ENCODE peak calls at places on chromosomes 16 and 17, in seven cellular contexts. A, T, I, F, M, H and O are unnamed samples.

GRCh38 chr16:79599837-79600635 is 501 bp downstream of the MAF start:
- DNase-seq in A (no peak), T (no peak), I (peak), F (no peak), M (no peak), H (no peak), O (peak)

GRCh38 chr17:16178836-16179235 is 36.5 kb downstream of the NCOR1 start:
- DNase-seq in A (no peak), T (no peak), I (no peak), F (no peak), M (no peak), H (no peak), O (no peak)

GRCh38 chr16:28549301-28549899 is 4.3 kb upstream of the SGF29 start:
- DNase-seq in A (no peak), T (peak), I (peak), F (peak), M (no peak), H (peak), O (no peak)

GRCh38 chr17:1329745-1330343 is 50.4 kb downstream of the TRARG1 start:
- DNase-seq in A (no peak), T (no peak), I (no peak), F (no peak), M (no peak), H (no peak), O (no peak)

GRCh38 chr16:85845276-85845675 is 45.8 kb downstream of the COX4I1 start:
- DNase-seq in A (no peak), T (no peak), I (no peak), F (no peak), M (no peak), H (no peak), O (no peak)

GRCh38 chr16:54928016-54928356 is 2.7 kb upstream of the IRX5 start:
- DNase-seq in A (no peak), T (peak), I (no peak), F (no peak), M (no peak), H (no peak), O (no peak)

GRCh38 chr17:27529230-27529796 is 73.1 kb downstream of the KSR1 start:
- DNase-seq in A (no peak), T (peak), I (peak), F (no peak), M (no peak), H (no peak), O (no peak)

GRCh38 chr16:67150833-67151396 is at the start of gene B3GNT9:
- DNase-seq in A (no peak), T (peak), I (peak), F (no peak), M (no peak), H (peak), O (no peak)

GRCh38 chr17:63189930-63190329 is 223.9 kb downstream of the TANC2 start:
- DNase-seq in A (no peak), T (no peak), I (no peak), F (no peak), M (no peak), H (no peak), O (no peak)

GRCh38 chr17:42457107-42457787 is 1.4 kb upstream of the ATP6V0A1 start:
- DNase-seq in A (peak), T (peak), I (no peak), F (no peak), M (no peak), H (no peak), O (no peak)

GRCh38 chr17:42460371-42460770 is 1.7 kb downstream of the ATP6V0A1 start:
- DNase-seq in A (no peak), T (no peak), I (no peak), F (no peak), M (no peak), H (no peak), O (no peak)

GRCh38 chr17:42459983-42460300 is 1.3 kb downstream of the ATP6V0A1 start:
- DNase-seq in A (no peak), T (peak), I (peak), F (no peak), M (no peak), H (no peak), O (peak)

GRCh38 chr17:42458497-42459255 is at the start of gene ATP6V0A1:
- DNase-seq in A (peak), T (peak), I (peak), F (peak), M (peak), H (peak), O (peak)

DNA sequence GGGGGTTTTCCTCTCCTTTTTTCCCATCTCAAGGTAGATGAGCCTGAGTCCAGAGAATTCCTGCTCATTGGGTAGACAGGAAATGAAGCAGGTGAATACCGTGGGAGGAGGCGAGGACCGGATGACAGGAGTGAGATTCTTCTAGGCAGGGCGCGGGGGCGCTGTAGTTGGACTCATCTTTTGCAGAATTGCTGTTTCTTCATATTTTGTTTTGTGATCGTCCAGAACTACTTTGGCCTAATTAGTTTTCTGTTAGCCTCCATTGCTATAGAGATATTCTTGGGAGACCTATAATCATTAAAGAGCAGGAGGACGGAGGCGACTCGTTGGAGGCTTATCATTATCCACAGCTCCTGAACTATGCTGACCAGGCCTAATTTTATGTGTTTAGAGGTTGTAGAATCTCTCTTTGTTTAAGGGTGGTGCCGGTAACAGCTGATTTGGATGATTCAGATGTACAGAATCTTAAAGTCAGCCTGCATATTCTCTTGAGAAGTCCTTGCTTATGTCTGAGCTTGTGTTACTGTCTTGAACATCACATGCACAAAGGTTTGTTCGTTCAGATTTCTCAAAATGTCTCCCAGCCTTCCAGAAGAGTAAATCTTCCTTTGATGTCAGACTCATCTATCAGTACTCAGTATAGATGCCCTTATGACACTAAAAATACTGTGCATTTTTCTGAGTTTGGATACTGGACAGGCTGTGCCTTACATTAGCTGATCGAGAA is 741 bp downstream of the ATP6V0A1 start:
- DNase-seq in A (no peak), T (peak), I (peak), F (no peak), M (no peak), H (peak), O (peak)
- TF ChIP-seq JUND in A (no peak), T (no peak), I (no peak), F (no peak), M (no peak), H (no peak), O (no peak)

GRCh38 chr16:26510924-26511323 is 555.8 kb upstream of the C16orf82 start:
- DNase-seq in A (no peak), T (no peak), I (no peak), F (no peak), M (no peak), H (no peak), O (no peak)
- TF ChIP-seq JUND in A (no peak), T (no peak), I (no peak), F (no peak), M (no peak), H (no peak), O (no peak)

GRCh38 chr16:3654249-3654991 is at the start of gene DNASE1:
- DNase-seq in A (peak), T (peak), I (peak), F (peak), M (peak), H (peak), O (peak)
- TF ChIP-seq JUND in A (no peak), T (peak), I (no peak), F (no peak), M (no peak), H (no peak), O (no peak)

DNA sequence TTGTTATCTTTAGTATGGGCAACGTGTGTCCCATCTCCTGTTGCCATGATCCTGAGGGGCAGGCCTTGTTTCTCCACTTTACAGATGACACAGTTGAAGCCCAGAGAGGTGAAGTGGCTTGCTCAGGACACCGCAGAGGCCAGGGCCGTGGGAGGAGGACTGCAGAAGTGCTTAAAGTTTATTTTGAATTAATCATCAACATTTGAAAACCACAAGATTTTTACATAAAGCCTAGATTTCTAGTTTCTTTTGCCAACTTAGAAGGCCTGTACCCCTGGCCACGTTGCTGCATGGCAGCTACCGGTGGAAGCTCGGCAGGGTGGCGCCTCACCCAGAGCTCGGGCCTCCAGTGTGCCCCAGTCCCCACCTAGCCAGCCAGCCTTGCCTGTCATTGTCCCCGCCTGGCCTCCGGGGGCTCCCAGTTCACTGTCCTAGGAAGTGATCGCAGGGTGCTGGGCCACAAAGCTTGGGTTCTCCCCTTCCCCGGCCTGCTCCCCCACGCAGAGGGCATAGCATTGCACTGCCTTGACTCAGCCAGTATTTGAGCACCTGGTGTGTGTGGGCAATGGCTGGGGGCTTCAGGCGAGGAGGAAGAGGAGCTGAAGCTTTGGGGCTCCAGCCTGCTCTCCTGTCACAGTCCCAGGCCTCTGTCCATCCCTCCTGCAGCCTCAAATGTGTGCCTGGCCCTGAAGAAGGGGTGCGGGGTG is 14.8 kb upstream of the ADCY7 start:
- DNase-seq in A (no peak), T (no peak), I (no peak), F (no peak), M (no peak), H (no peak), O (no peak)
- TF ChIP-seq JUND in A (no peak), T (no peak), I (no peak), F (no peak), M (no peak), H (no peak), O (no peak)

GRCh38 chr16:52914428-52914827 is 138.3 kb downstream of the CHD9NB start:
- DNase-seq in A (no peak), T (no peak), I (no peak), F (no peak), M (no peak), H (no peak), O (no peak)
- TF ChIP-seq JUND in A (no peak), T (no peak), I (no peak), F (no peak), M (no peak), H (no peak), O (no peak)

GRCh38 chr16:88370365-88370764 is 12.4 kb upstream of the ZNF469 start:
- DNase-seq in A (no peak), T (no peak), I (no peak), F (no peak), M (no peak), H (no peak), O (no peak)

GRCh38 chr16:88367560-88367959 is 15.2 kb upstream of the ZNF469 start:
- DNase-seq in A (no peak), T (no peak), I (no peak), F (no peak), M (no peak), H (no peak), O (no peak)

GRCh38 chr16:88368994-88369393 is 13.8 kb upstream of the ZNF469 start:
- DNase-seq in A (no peak), T (no peak), I (no peak), F (no peak), M (no peak), H (no peak), O (no peak)

GRCh38 chr16:88368036-88368435 is 14.7 kb upstream of the ZNF469 start:
- DNase-seq in A (no peak), T (no peak), I (no peak), F (no peak), M (no peak), H (no peak), O (no peak)

GRCh38 chr16:88369447-88370008 is 13.2 kb upstream of the ZNF469 start:
- DNase-seq in A (no peak), T (no peak), I (no peak), F (no peak), M (no peak), H (no peak), O (no peak)
- TF ChIP-seq JUND in A (no peak), T (no peak), I (no peak), F (no peak), M (no peak), H (no peak), O (no peak)

GRCh38 chr16:82061861-82062525 is 26.9 kb downstream of the HSD17B2 start:
- DNase-seq in A (no peak), T (peak), I (peak), F (peak), M (no peak), H (no peak), O (peak)
- TF ChIP-seq JUND in A (no peak), T (no peak), I (no peak), F (no peak), M (no peak), H (no peak), O (no peak)

DNA sequence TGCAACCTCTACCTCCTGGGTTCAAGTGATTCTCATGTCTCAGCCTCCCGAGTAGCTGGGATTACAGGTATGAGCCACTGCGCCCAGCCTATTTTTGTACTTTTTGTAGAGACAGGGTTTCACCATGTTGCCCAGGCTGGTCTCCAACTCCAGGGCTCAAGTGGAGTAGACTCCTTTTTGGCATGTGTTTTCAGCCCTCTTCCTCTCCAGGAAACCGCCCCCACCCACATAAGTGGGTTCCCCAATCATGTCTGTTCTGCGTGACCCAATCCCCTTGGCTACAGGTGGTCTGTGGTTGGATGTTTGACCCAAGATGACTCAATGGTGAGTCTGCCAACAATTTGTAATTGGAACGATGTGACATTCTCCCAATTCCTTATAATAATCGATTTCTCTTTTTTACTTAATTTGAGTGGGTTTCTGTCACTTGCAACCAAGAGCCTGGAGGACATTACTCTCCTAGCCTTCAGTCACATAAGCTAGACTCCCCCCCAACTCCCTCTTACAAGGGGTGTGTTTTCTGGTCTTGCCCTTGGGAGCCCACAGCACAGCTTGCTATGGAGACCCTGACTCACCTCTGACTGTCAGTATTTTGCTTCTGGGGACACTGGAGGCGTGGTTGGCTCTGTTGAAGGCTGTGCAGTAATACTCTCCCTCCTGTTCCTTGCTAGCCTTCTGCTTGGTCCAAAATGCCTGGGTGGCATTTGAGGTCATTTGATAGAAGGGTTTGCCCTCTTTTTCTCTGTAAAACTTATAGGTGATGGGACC is 34.9 kb downstream of the PECAM1 start:
- DNase-seq in A (no peak), T (no peak), I (no peak), F (no peak), M (no peak), H (no peak), O (no peak)
- TF ChIP-seq JUND in A (no peak), T (no peak), I (peak), F (no peak), M (no peak), H (no peak), O (no peak)

DNA sequence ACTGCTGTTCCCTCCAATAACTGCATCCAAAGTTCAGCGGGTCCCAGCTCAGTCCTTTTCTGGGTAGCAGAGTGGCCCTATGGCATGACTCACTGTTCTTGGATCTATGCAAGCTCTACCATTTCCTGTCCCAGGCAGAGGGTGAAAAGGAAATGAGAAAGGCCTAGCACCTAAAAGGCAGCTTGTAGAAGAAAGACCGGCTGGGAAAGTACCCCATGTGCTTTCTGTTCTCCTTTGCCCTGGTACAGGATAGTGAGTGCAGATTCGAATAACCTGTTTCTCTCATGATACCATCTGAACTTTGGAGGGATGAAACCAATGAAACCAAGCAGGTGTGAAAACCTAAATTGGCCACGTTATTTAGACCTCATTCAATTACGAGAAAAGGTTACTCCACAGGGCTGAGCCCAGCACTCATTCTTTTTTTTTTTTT is 12.7 kb upstream of the HASPIN start:
- DNase-seq in A (peak), T (no peak), I (no peak), F (no peak), M (no peak), H (no peak), O (no peak)
- TF ChIP-seq JUND in A (no peak), T (no peak), I (no peak), F (no peak), M (no peak), H (no peak), O (no peak)